ENCODE peak calls at places on chromosome 13, in nine cellular contexts. F is amygdala; A is mucosa of descending colon; N is BJ; E is ACHN; O is H9; G is stimulated activated naive CD8-positive, alpha-beta T cell treated with anti-CD3 and anti-CD28 coated beads, Interleukin-15, Interleukin-2, amounts not matched to agents 100 U/mL and 50 U/mL, for 24 hours; D is hepatic stellate cell; P is effector CD4-positive, alpha-beta T cell. H is an unnamed sample.

GRCh38 chr13:73672492-73672891 is 461.7 kb downstream of the KLF12 start:
- DNase-seq in F (no peak), A (no peak), N (no peak), E (no peak), O (no peak), G (no peak), D (no peak), P (no peak), H (no peak)

GRCh38 chr13:97727991-97728390 is 225.5 kb upstream of the IPO5 start:
- DNase-seq in F (no peak), A (no peak), N (no peak), E (no peak), O (no peak), G (no peak), D (no peak), P (no peak), H (no peak)

GRCh38 chr13:65497265-65497664 is 1732.9 kb downstream of the PCDH9 start:
- DNase-seq in F (no peak), A (no peak), N (peak; percentile 25), E (peak; percentile 65), O (no peak), G (no peak), D (peak; percentile 1), P (no peak), H (no peak)

GRCh38 chr13:39311619-39312018 is 273.4 kb downstream of the NHLRC3 start:
- DNase-seq in F (no peak), A (no peak), N (no peak), E (no peak), O (no peak), G (no peak), D (peak; percentile 2), P (no peak), H (no peak)

GRCh38 chr13:47457631-47458030 is 543.4 kb downstream of the SUCLA2 start:
- DNase-seq in F (no peak), A (no peak), N (no peak), E (no peak), O (no peak), G (no peak), D (peak; percentile 14), P (no peak), H (no peak)

GRCh38 chr13:102440259-102440936 is 38.5 kb upstream of the FGF14 start:
- DNase-seq in F (no peak), A (peak; percentile 59), N (no peak), E (peak; percentile 70), O (no peak), G (no peak), D (no peak), P (no peak), H (no peak)

GRCh38 chr13:38582133-38582532 is 104.7 kb upstream of the FREM2 start:
- DNase-seq in F (no peak), A (no peak), N (peak; percentile 2), E (peak; percentile 60), O (no peak), G (no peak), D (peak; percentile 2), P (no peak), H (no peak)

GRCh38 chr13:46355906-46356305 is 31.1 kb downstream of the RUBCNL start:
- DNase-seq in F (no peak), A (no peak), N (no peak), E (no peak), O (no peak), G (no peak), D (no peak), P (no peak), H (no peak)

GRCh38 chr13:80712026-80712425 is 371.1 kb upstream of the SPRY2 start:
- DNase-seq in F (no peak), A (no peak), N (no peak), E (no peak), O (no peak), G (no peak), D (no peak), P (no peak), H (no peak)

GRCh38 chr13:64810701-64811258 is 2419.4 kb downstream of the PCDH9 start:
- DNase-seq in F (no peak), A (no peak), N (no peak), E (no peak), O (no peak), G (no peak), D (no peak), P (no peak), H (no peak)

GRCh38 chr13:78258304-78258703 is 339.7 kb upstream of the EDNRB start:
- DNase-seq in F (no peak), A (no peak), N (no peak), E (no peak), O (no peak), G (no peak), D (no peak), P (no peak), H (no peak)

GRCh38 chr13:31514932-31515331 is 224.4 kb upstream of the RXFP2 start:
- DNase-seq in F (no peak), A (no peak), N (no peak), E (no peak), O (no peak), G (no peak), D (no peak), P (no peak), H (no peak)

GRCh38 chr13:110509971-110510786 is 51.3 kb downstream of the RAB20 start:
- DNase-seq in F (no peak), A (peak; percentile 55), N (no peak), E (no peak), O (no peak), G (no peak), D (no peak), P (no peak), H (no peak)

H was measured in T-cell.